ENCODE peak calls at places on chromosomes 7 and 10, in four cellular contexts. S is LHCN-M2, G is NCI-H1694 treated with DMSO at 0.1 percent for 48 hours, C is GM13977. L is an unnamed sample.

GRCh38 chr7:133623716-133624115 is 370.8 kb downstream of the EXOC4 start:
- DNase-seq in G (no peak), S (no peak), C (no peak), L (no peak)

GRCh38 chr10:103040424-103040823 is 122.3 kb downstream of the CNNM2 start:
- DNase-seq in S (peak), C (no peak), G (no peak), L (peak)

GRCh38 chr7:5187605-5188004 is 2.4 kb upstream of the WIPI2 start:
- DNase-seq in C (no peak), G (no peak), S (no peak), L (no peak)

GRCh38 chr7:6460990-6461584 is 13.3 kb upstream of the DAGLB start:
- DNase-seq in S (no peak), C (no peak), G (no peak), L (no peak)

GRCh38 chr10:59358576-59358975 is 3.8 kb downstream of the FAM13C start:
- DNase-seq in C (no peak), S (no peak), G (no peak), L (no peak)

GRCh38 chr7:29844614-29845013 is 38.3 kb downstream of the WIPF3 start:
- DNase-seq in S (no peak), C (no peak), G (no peak), L (no peak)

GRCh38 chr7:503046-503574 is 16.5 kb downstream of the PDGFA start:
- DNase-seq in G (no peak), S (no peak), C (no peak), L (no peak)

GRCh38 chr7:98174334-98175259 is 36.6 kb upstream of the BHLHA15 start:
- DNase-seq in S (no peak), G (peak), C (no peak), L (no peak)

GRCh38 chr10:51892965-51893658 is 193.7 kb upstream of the CSTF2T start:
- DNase-seq in S (peak), G (no peak), C (no peak), L (no peak)

GRCh38 chr7:28020302-28020940 is 160.2 kb downstream of the JAZF1 start:
- DNase-seq in S (peak), G (peak), C (peak), L (peak)

GRCh38 chr10:121598261-121599249 is at the start of gene FGFR2:
- DNase-seq in G (peak), C (peak), S (no peak), L (no peak)

GRCh38 chr10:100738055-100738827 is 7.1 kb upstream of the PAX2 start:
- DNase-seq in C (peak), S (no peak), G (no peak), L (no peak)

GRCh38 chr7:100195222-100195621 is 17.5 kb downstream of the STAG3 start:
- DNase-seq in G (no peak), S (no peak), C (no peak), L (no peak)

L was measured in AG09319.